ENCODE peak calls at places on chromosomes 5 and 9, in seven cellular contexts. W, M, U, F, K, I and L are unnamed samples.

GRCh38 chr9:117204971-117205370 is 209.9 kb downstream of the ASTN2 start:
- DNase-seq in W (no peak), M (no peak), U (no peak), F (no peak), K (no peak), I (no peak), L (no peak)

GRCh38 chr9:82206946-82207345 is 218.4 kb downstream of the SPATA31D1 start:
- DNase-seq in W (no peak), M (no peak), U (no peak), F (no peak), K (no peak), I (no peak), L (no peak)

GRCh38 chr5:80615266-80615914 is 39.1 kb upstream of the MSH3 start:
- DNase-seq in W (no peak), M (no peak), U (no peak), F (peak; percentile 10), K (no peak), I (no peak), L (no peak)

GRCh38 chr9:125932012-125932411 is 184.8 kb downstream of the PBX3 start:
- DNase-seq in W (peak; percentile 99), M (no peak), U (no peak), F (peak; percentile 73), K (no peak), I (no peak), L (peak; percentile 63)

GRCh38 chr5:141402553-141403328 is at the start of gene PCDHGA9:
- DNase-seq in W (peak; percentile 32), M (no peak), U (no peak), F (peak; percentile 11), K (no peak), I (no peak), L (no peak)

GRCh38 chr9:86079421-86080111 is 19.8 kb downstream of the GOLM1 start:
- DNase-seq in W (peak; percentile 16), M (no peak), U (no peak), F (no peak), K (no peak), I (no peak), L (no peak)

GRCh38 chr5:138884554-138884953 is 9.4 kb upstream of the LRRTM2 start:
- DNase-seq in W (no peak), M (no peak), U (no peak), F (no peak), K (no peak), I (no peak), L (no peak)

GRCh38 chr5:1386274-1386717 is 41.4 kb upstream of the CLPTM1L start:
- DNase-seq in W (peak; percentile 17), M (peak; percentile 71), U (peak; percentile 35), F (peak; percentile 23), K (peak; percentile 27), I (peak; percentile 71), L (no peak)

GRCh38 chr9:114364528-114365041 is 23.2 kb downstream of the AKNA start:
- DNase-seq in W (peak; percentile 38), M (no peak), U (no peak), F (no peak), K (no peak), I (no peak), L (no peak)

GRCh38 chr9:33443504-33444154 is 3.8 kb downstream of the AQP3 start:
- DNase-seq in W (no peak), M (no peak), U (no peak), F (no peak), K (no peak), I (no peak), L (no peak)

GRCh38 chr9:90343360-90343759 is 299.3 kb downstream of the DIRAS2 start:
- DNase-seq in W (peak; percentile 1), M (no peak), U (no peak), F (no peak), K (no peak), I (no peak), L (no peak)

GRCh38 chr9:20728493-20729220 is 44.6 kb downstream of the FOCAD start:
- DNase-seq in W (peak; percentile 32), M (no peak), U (no peak), F (no peak), K (no peak), I (no peak), L (no peak)

GRCh38 chr9:133141833-133142594 is 21.0 kb upstream of the RALGDS start:
- DNase-seq in W (no peak), M (no peak), U (no peak), F (no peak), K (no peak), I (peak; percentile 80), L (no peak)

GRCh38 chr9:70403166-70403565 is 11.3 kb downstream of the KLF9 start:
- DNase-seq in W (peak; percentile 26), M (no peak), U (no peak), F (no peak), K (no peak), I (no peak), L (peak; percentile 57)

GRCh38 chr5:149656576-149657182 is 73.4 kb upstream of the PPARGC1B start:
- DNase-seq in W (peak; percentile 36), M (peak; percentile 44), U (peak; percentile 49), F (no peak), K (no peak), I (no peak), L (no peak)

GRCh38 chr9:137302176-137303030 is at the start of gene NRARP:
- DNase-seq in W (peak; percentile 77), M (peak; percentile 91), U (peak; percentile 84), F (peak; percentile 85), K (peak; percentile 85), I (peak; percentile 87), L (peak; percentile 87)

GRCh38 chr5:108418172-108418571 is 36.3 kb upstream of the FBXL17 start:
- DNase-seq in W (no peak), M (no peak), U (peak; percentile 54), F (peak; percentile 84), K (no peak), I (no peak), L (no peak)

GRCh38 chr5:163758283-163758711 is 252.9 kb downstream of the MAT2B start:
- DNase-seq in W (peak; percentile 13), M (no peak), U (no peak), F (no peak), K (no peak), I (no peak), L (no peak)